ENCODE peak calls at places on chromosomes 11 and 22, in seven cellular contexts. W is right lobe of liver, J is HCT116, I is uterus, K is thyroid gland, T is ovary, D is spleen. F is an unnamed sample.
A peak's percentile ranks its signal among the peaks of the same experiment; 100 is the strongest.

GRCh38 chr22:44574057-44574456 is 76.0 kb upstream of the RTL6 start:
- DNase-seq in W (peak; percentile 20), J (peak; percentile 19), I (peak; percentile 53), K (no peak), T (peak; percentile 51), D (no peak), F (peak; percentile 63)

GRCh38 chr11:116868066-116868465 is 30.6 kb upstream of the APOA1 start:
- DNase-seq in W (no peak), J (no peak), I (no peak), K (no peak), T (no peak), D (no peak), F (no peak)

GRCh38 chr11:111514216-111515031 is at the start of gene HOATZ:
- DNase-seq in W (no peak), J (no peak), I (no peak), K (peak; percentile 38), T (no peak), D (no peak), F (peak; percentile 50)

GRCh38 chr22:44020981-44021380 is 3.1 kb upstream of the PARVB start:
- DNase-seq in W (no peak), J (no peak), I (no peak), K (no peak), T (no peak), D (no peak), F (no peak)

GRCh38 chr22:37681556-37682049 is 4.5 kb upstream of the NOL12 start:
- DNase-seq in W (peak; percentile 87), J (peak; percentile 62), I (peak; percentile 77), K (peak; percentile 74), T (peak; percentile 79), D (peak; percentile 87), F (peak; percentile 80)

GRCh38 chr11:110126936-110127335 is 33.7 kb downstream of the ZC3H12C start:
- DNase-seq in W (no peak), J (no peak), I (no peak), K (no peak), T (no peak), D (no peak), F (no peak)

GRCh38 chr22:31753005-31753633 is 700 bp upstream of the DEPDC5 start:
- DNase-seq in W (peak; percentile 58), J (no peak), I (peak; percentile 28), K (peak; percentile 78), T (peak; percentile 64), D (peak; percentile 89), F (peak; percentile 50)

GRCh38 chr11:33910261-33910959 is 18.5 kb upstream of the LMO2 start:
- DNase-seq in W (no peak), J (no peak), I (peak; percentile 27), K (no peak), T (no peak), D (no peak), F (no peak)

GRCh38 chr22:20565079-20565734 is 57.8 kb downstream of the MED15 start:
- DNase-seq in W (no peak), J (no peak), I (no peak), K (no peak), T (no peak), D (peak; percentile 61), F (no peak)

GRCh38 chr11:74278721-74279148 is 32.7 kb downstream of the P4HA3 start:
- DNase-seq in W (no peak), J (no peak), I (peak; percentile 93), K (no peak), T (peak; percentile 81), D (no peak), F (no peak)

GRCh38 chr11:111283945-111284481 is 14.3 kb upstream of the POU2AF3 start:
- DNase-seq in W (no peak), J (no peak), I (no peak), K (no peak), T (peak; percentile 20), D (peak; percentile 81), F (no peak)

GRCh38 chr11:11192541-11192940 is 160.5 kb downstream of the CSNK2A3 start:
- DNase-seq in W (no peak), J (no peak), I (no peak), K (no peak), T (no peak), D (no peak), F (no peak)

DNA sequence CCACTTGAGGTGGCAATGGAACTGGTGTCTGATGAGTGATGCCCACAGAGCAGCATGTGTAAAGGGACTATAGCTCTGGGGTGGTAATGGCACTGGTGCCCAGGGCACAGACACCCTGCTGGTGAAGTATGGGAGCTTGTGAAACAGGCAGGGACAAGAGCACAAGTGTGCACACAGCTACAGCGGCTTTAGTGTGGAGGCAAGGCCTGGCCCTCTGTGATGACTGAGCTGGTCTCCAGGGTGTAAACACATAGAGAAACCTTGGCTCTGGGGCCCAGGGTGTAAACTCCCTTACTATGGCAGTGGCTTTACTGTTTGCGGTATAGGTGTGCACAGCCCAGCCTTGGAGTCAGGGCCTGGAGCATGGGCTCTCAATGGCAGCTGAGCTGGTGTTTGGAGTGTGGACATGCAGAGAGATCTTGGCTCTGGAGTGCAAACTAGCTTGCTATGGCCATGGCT is 46.3 kb downstream of the BIRC2 start:
- DNase-seq in W (no peak), J (no peak), I (no peak), K (no peak), T (no peak), D (no peak), F (no peak)
- TF ChIP-seq POLR2A in W (no peak), J (no peak), I (no peak), K (no peak), T (no peak), D (no peak), F (no peak)

DNA sequence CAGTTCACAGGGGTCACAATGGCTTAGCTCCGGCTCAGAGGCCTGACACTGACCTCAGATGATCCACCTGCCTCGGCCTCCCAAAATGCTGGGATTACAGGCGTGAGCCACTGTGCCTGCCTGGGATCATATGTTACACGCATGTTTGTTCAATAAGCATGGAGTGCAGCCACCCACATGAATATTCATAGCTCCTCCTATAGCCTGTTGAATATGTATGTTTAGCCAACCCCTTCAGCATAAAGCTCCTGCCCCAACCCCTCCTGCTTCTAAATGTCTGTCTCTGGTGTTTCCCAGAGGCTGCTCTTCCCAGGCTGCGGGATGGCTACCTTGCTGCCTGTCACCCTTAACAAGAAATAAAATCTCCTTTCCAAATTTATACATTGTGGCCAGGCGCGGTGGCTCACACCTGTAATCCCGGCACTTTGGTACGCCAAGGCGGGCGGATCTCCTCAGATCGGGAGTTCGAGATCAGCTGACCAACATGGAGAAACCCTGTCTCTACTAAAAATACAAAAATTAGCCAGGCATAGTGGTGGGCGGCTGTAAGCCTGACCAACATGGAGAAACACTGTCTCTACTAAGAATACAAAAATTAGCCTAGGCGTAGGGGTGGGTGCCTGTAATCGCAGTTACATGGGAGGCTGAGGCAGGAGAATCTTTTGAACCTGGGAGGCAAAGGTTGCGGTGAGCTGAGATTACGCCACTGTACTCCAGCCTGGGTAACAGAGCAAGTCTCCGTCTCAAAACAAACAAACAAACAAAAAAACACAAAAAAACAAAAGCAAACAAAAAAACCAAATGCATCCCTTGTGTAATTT is 1.1 kb upstream of the APOBEC3F start:
- DNase-seq in W (no peak), J (no peak), I (no peak), K (no peak), T (no peak), D (no peak), F (no peak)
- H3K4me3 ChIP-seq in W (no peak overlapping the region), J (peak overlapping the region; percentile 28), I (no peak overlapping the region), K (no peak overlapping the region), T (peak overlapping the region; percentile 54), D (peak overlapping the region; percentile 76), F (no peak overlapping the region)

GRCh38 chr22:42929838-42930155 is 72.7 kb upstream of the ARFGAP3 start:
- DNase-seq in W (no peak), J (no peak), I (no peak), K (no peak), T (no peak), D (peak; percentile 35), F (no peak)

GRCh38 chr22:42932857-42933782 is 76.0 kb upstream of the ARFGAP3 start:
- DNase-seq in W (peak; percentile 27), J (no peak), I (no peak), K (peak; percentile 43), T (no peak), D (peak; percentile 87), F (no peak)

GRCh38 chr22:42930810-42931420 is 73.8 kb upstream of the ARFGAP3 start:
- DNase-seq in W (no peak), J (peak; percentile 46), I (no peak), K (no peak), T (no peak), D (peak; percentile 73), F (no peak)

GRCh38 chr22:42932197-42932519 is 75.1 kb upstream of the ARFGAP3 start:
- DNase-seq in W (no peak), J (no peak), I (no peak), K (no peak), T (no peak), D (no peak), F (no peak)

DNA sequence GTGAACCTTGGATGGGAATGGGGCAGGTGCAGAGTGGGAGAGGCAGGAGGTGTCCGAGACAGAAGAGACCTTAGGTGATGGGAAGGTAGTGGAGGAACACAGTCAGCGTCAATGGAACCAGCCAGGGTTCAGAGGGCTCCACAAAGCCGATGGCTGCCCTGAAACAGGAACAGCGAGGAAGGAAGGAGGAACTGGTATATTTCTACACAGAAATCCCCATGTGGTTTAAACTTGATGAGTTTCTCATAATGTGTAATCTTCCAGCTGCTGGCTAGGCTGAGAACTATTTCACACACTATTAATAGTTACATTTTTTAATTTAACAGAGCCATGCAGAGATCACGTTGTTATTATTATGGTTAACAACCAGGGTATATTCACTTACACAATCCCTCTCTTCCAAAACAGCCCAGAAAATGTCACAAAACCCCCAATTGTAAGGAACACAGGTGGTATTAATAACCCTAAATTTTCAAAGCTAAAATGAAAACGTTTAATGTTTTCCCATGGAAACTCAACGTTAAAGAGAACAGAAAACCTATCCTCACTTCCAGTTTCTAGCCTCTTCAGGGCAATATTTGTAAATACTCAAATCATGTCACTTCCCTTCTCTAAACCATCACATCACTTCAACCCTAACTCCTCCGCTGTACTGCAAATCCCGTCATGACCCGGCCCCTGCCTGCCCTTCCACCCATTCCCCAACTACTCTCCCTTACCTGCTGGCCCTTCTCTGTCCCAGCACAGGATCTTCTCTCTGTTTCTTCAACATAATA is 74.5 kb upstream of the ARFGAP3 start:
- DNase-seq in W (no peak), J (no peak), I (no peak), K (no peak), T (no peak), D (peak; percentile 86), F (no peak)
- TF ChIP-seq POLR2A in W (no peak), J (no peak), I (no peak), K (no peak), T (no peak), D (no peak), F (no peak)

DNA sequence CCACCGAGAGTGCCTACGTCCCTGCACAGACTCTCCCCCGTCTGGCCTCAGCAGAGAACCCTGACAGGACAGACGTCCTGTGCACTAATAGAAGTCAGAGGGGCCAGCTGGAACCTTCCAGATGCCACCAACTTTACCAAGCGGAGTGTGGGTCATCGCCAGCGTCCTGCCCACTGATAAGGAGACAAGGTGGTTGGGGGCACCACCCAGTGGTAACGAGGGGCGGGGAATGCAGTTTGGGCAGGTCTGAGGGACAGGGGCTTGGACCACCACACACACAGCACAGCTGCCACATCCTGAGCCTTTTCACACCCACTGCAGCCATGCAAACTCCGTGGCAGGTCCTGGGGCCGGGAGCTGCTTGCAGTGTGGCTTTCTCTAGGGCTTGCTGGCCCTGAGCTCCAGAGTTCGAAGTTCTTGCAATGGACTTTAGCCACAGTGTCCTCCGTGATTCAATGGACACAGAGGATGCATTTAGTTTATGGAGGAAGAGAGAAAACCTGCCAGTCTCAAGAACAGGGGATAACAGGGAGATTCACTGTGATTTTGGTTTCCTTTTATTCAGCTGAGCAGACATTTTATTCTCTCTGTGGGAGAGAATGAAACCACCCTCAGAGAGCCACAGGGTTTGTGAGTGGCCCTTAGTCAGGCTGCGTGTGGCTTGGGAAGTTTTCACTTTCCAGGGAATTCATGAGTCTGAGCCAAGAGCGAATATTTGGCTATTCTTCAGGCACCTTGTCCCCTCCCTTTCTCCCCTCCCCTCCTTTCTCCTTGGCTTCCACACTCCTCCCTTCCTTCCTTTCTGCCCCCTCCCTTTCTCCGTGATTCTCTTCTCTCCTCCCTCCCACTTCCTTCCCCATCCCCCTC is 13.1 kb downstream of the MRGPRG start:
- DNase-seq in W (no peak), J (no peak), I (no peak), K (no peak), T (no peak), D (peak; percentile 58), F (no peak)
- H3K4me3 ChIP-seq in W (no peak overlapping the region), J (no peak overlapping the region), I (no peak overlapping the region), K (no peak overlapping the region), T (no peak overlapping the region), D (no peak overlapping the region), F (no peak overlapping the region)

F was measured in testis.